ENCODE peak calls at places on chromosomes 16 and 17, in four cellular contexts. F is T-helper 2 cell, N is endothelial cell of umbilical vein, R is astrocyte of the hippocampus. M is an unnamed sample.

GRCh38 chr16:555528-556478 is 4.4 kb upstream of the PRR35 start:
- DNase-seq in R (no peak), N (no peak), F (no peak), M (peak)

GRCh38 chr16:57618306-57619132 is 9.9 kb upstream of the ADGRG1 start:
- DNase-seq in F (no peak), N (no peak), R (no peak), M (no peak)

GRCh38 chr17:74192950-74193781 is 10.3 kb upstream of the RPL38 start:
- DNase-seq in R (no peak), F (no peak), N (no peak), M (peak)

GRCh38 chr17:76023900-76024237 is 3.2 kb downstream of the EVPL start:
- DNase-seq in F (no peak), R (no peak), N (no peak), M (no peak)

GRCh38 chr16:57760357-57761160 is 25.0 kb downstream of the KATNB1 start:
- DNase-seq in R (no peak), N (no peak), F (no peak), M (no peak)

GRCh38 chr17:27807567-27808470 is 7.5 kb upstream of the NOS2 start:
- DNase-seq in R (no peak), N (no peak), F (no peak), M (peak)

GRCh38 chr17:76997981-76998531 is 129.9 kb downstream of the MGAT5B start:
- DNase-seq in F (no peak), R (peak), N (no peak), M (no peak)

GRCh38 chr17:60502145-60502544 is 23.9 kb downstream of the APPBP2 start:
- DNase-seq in N (no peak), R (no peak), F (no peak), M (no peak)

GRCh38 chr16:79897444-79898146 is 297.1 kb upstream of the MAF start:
- DNase-seq in N (no peak), F (no peak), R (peak), M (peak)

GRCh38 chr16:65410801-65411200 is 288.9 kb upstream of the CDH11 start:
- DNase-seq in F (no peak), N (no peak), R (peak), M (no peak)

GRCh38 chr16:67847064-67847861 is at the start of gene CENPT:
- DNase-seq in N (peak), F (no peak), R (peak), M (peak)

GRCh38 chr17:382644-383533 is 30.3 kb upstream of the RPH3AL start:
- DNase-seq in N (no peak), F (no peak), R (peak), M (no peak)

GRCh38 chr16:56662357-56663354 is 4.9 kb downstream of the MT1F start:
- DNase-seq in R (no peak), N (no peak), F (no peak), M (no peak)